ENCODE peak calls at places on chromosomes 13 and 19, in seven cellular contexts. One of them, this sample, is unnamed.

GRCh38 chr13:50126378-50127016 is 111.3 kb downstream of the KCNRG start:
- DNase-seq in iPS DF 19.7: no peak
- DNase-seq in fibroblast of mammary gland: peak
- DNase-seq in aorta: no peak
- DNase-seq in activated naive CD4-positive, alpha-beta T cell treated with anti-CD3 and anti-CD28 coated beads, Interleukin-2, amount 50 U/mL, for 72 hours: no peak
- DNase-seq in RWPE1: no peak
- DNase-seq in cardiac muscle cell: peak
- DNase-seq in this sample: no peak

GRCh38 chr19:42356686-42357085 is 31.3 kb downstream of the MEGF8 start:
- DNase-seq in iPS DF 19.7: no peak
- DNase-seq in fibroblast of mammary gland: no peak
- DNase-seq in aorta: no peak
- DNase-seq in activated naive CD4-positive, alpha-beta T cell treated with anti-CD3 and anti-CD28 coated beads, Interleukin-2, amount 50 U/mL, for 72 hours: no peak
- DNase-seq in RWPE1: no peak
- DNase-seq in cardiac muscle cell: no peak
- DNase-seq in this sample: no peak

GRCh38 chr13:50677687-50678463 is 165.6 kb downstream of the DLEU7 start:
- DNase-seq in iPS DF 19.7: no peak
- DNase-seq in fibroblast of mammary gland: peak
- DNase-seq in aorta: no peak
- DNase-seq in activated naive CD4-positive, alpha-beta T cell treated with anti-CD3 and anti-CD28 coated beads, Interleukin-2, amount 50 U/mL, for 72 hours: no peak
- DNase-seq in RWPE1: no peak
- DNase-seq in cardiac muscle cell: no peak
- DNase-seq in this sample: no peak

GRCh38 chr13:110138009-110138699 is 168.8 kb downstream of the COL4A1 start:
- DNase-seq in iPS DF 19.7: no peak
- DNase-seq in fibroblast of mammary gland: peak
- DNase-seq in aorta: peak
- DNase-seq in activated naive CD4-positive, alpha-beta T cell treated with anti-CD3 and anti-CD28 coated beads, Interleukin-2, amount 50 U/mL, for 72 hours: peak
- DNase-seq in RWPE1: peak
- DNase-seq in cardiac muscle cell: peak
- DNase-seq in this sample: peak

GRCh38 chr19:47573076-47574026 is at the start of gene ZNF541:
- DNase-seq in iPS DF 19.7: no peak
- DNase-seq in fibroblast of mammary gland: peak
- DNase-seq in aorta: peak
- DNase-seq in activated naive CD4-positive, alpha-beta T cell treated with anti-CD3 and anti-CD28 coated beads, Interleukin-2, amount 50 U/mL, for 72 hours: peak
- DNase-seq in RWPE1: peak
- DNase-seq in cardiac muscle cell: no peak
- DNase-seq in this sample: peak

GRCh38 chr13:73060251-73061160 is 1.7 kb downstream of the KLF5 start:
- DNase-seq in iPS DF 19.7: no peak
- DNase-seq in fibroblast of mammary gland: peak
- DNase-seq in aorta: peak
- DNase-seq in activated naive CD4-positive, alpha-beta T cell treated with anti-CD3 and anti-CD28 coated beads, Interleukin-2, amount 50 U/mL, for 72 hours: no peak
- DNase-seq in RWPE1: peak
- DNase-seq in cardiac muscle cell: no peak
- DNase-seq in this sample: peak

GRCh38 chr19:48495391-48495790 is 16.2 kb downstream of the LMTK3 start:
- DNase-seq in iPS DF 19.7: no peak
- DNase-seq in fibroblast of mammary gland: no peak
- DNase-seq in aorta: no peak
- DNase-seq in activated naive CD4-positive, alpha-beta T cell treated with anti-CD3 and anti-CD28 coated beads, Interleukin-2, amount 50 U/mL, for 72 hours: no peak
- DNase-seq in RWPE1: no peak
- DNase-seq in cardiac muscle cell: no peak
- DNase-seq in this sample: no peak

GRCh38 chr19:13788991-13789390 is 6.3 kb upstream of the ZSWIM4 start:
- DNase-seq in iPS DF 19.7: no peak
- DNase-seq in fibroblast of mammary gland: peak
- DNase-seq in aorta: peak
- DNase-seq in activated naive CD4-positive, alpha-beta T cell treated with anti-CD3 and anti-CD28 coated beads, Interleukin-2, amount 50 U/mL, for 72 hours: no peak
- DNase-seq in RWPE1: no peak
- DNase-seq in cardiac muscle cell: no peak
- DNase-seq in this sample: no peak

GRCh38 chr13:112777637-112778406 is 88.0 kb downstream of the ATP11A start:
- DNase-seq in iPS DF 19.7: no peak
- DNase-seq in fibroblast of mammary gland: no peak
- DNase-seq in aorta: no peak
- DNase-seq in activated naive CD4-positive, alpha-beta T cell treated with anti-CD3 and anti-CD28 coated beads, Interleukin-2, amount 50 U/mL, for 72 hours: peak
- DNase-seq in RWPE1: no peak
- DNase-seq in cardiac muscle cell: no peak
- DNase-seq in this sample: no peak

GRCh38 chr13:59790626-59791025 is 373.1 kb downstream of the DIAPH3 start:
- DNase-seq in iPS DF 19.7: no peak
- DNase-seq in fibroblast of mammary gland: peak
- DNase-seq in aorta: no peak
- DNase-seq in activated naive CD4-positive, alpha-beta T cell treated with anti-CD3 and anti-CD28 coated beads, Interleukin-2, amount 50 U/mL, for 72 hours: no peak
- DNase-seq in RWPE1: no peak
- DNase-seq in cardiac muscle cell: no peak
- DNase-seq in this sample: no peak

GRCh38 chr13:112330066-112330465 is 46.1 kb upstream of the SPACA7 start:
- DNase-seq in iPS DF 19.7: no peak
- DNase-seq in fibroblast of mammary gland: no peak
- DNase-seq in aorta: no peak
- DNase-seq in activated naive CD4-positive, alpha-beta T cell treated with anti-CD3 and anti-CD28 coated beads, Interleukin-2, amount 50 U/mL, for 72 hours: no peak
- DNase-seq in RWPE1: no peak
- DNase-seq in cardiac muscle cell: no peak
- DNase-seq in this sample: no peak

GRCh38 chr19:45972081-45972943 is 1.4 kb downstream of the NOVA2 start:
- DNase-seq in iPS DF 19.7: no peak
- DNase-seq in fibroblast of mammary gland: no peak
- DNase-seq in aorta: no peak
- DNase-seq in activated naive CD4-positive, alpha-beta T cell treated with anti-CD3 and anti-CD28 coated beads, Interleukin-2, amount 50 U/mL, for 72 hours: no peak
- DNase-seq in RWPE1: no peak
- DNase-seq in cardiac muscle cell: no peak
- DNase-seq in this sample: no peak

GRCh38 chr13:37429976-37430375 is 168.6 kb downstream of the POSTN start:
- DNase-seq in iPS DF 19.7: no peak
- DNase-seq in fibroblast of mammary gland: peak
- DNase-seq in aorta: no peak
- DNase-seq in activated naive CD4-positive, alpha-beta T cell treated with anti-CD3 and anti-CD28 coated beads, Interleukin-2, amount 50 U/mL, for 72 hours: no peak
- DNase-seq in RWPE1: no peak
- DNase-seq in cardiac muscle cell: no peak
- DNase-seq in this sample: no peak

GRCh38 chr13:34748078-34748477 is 194.0 kb upstream of the NBEA start:
- DNase-seq in iPS DF 19.7: no peak
- DNase-seq in fibroblast of mammary gland: peak
- DNase-seq in aorta: no peak
- DNase-seq in activated naive CD4-positive, alpha-beta T cell treated with anti-CD3 and anti-CD28 coated beads, Interleukin-2, amount 50 U/mL, for 72 hours: no peak
- DNase-seq in RWPE1: no peak
- DNase-seq in cardiac muscle cell: no peak
- DNase-seq in this sample: peak

GRCh38 chr19:15544283-15544682 is 36.0 kb downstream of the CYP4F22 start:
- DNase-seq in iPS DF 19.7: no peak
- DNase-seq in fibroblast of mammary gland: no peak
- DNase-seq in aorta: no peak
- DNase-seq in activated naive CD4-positive, alpha-beta T cell treated with anti-CD3 and anti-CD28 coated beads, Interleukin-2, amount 50 U/mL, for 72 hours: no peak
- DNase-seq in RWPE1: no peak
- DNase-seq in cardiac muscle cell: no peak
- DNase-seq in this sample: no peak

GRCh38 chr13:88000239-88000638 is 329.1 kb downstream of the SLITRK5 start:
- DNase-seq in iPS DF 19.7: no peak
- DNase-seq in fibroblast of mammary gland: peak
- DNase-seq in aorta: no peak
- DNase-seq in activated naive CD4-positive, alpha-beta T cell treated with anti-CD3 and anti-CD28 coated beads, Interleukin-2, amount 50 U/mL, for 72 hours: no peak
- DNase-seq in RWPE1: no peak
- DNase-seq in cardiac muscle cell: no peak
- DNase-seq in this sample: no peak

GRCh38 chr19:41697198-41697855 is 9.3 kb upstream of the CEACAM7 start:
- DNase-seq in iPS DF 19.7: no peak
- DNase-seq in fibroblast of mammary gland: no peak
- DNase-seq in aorta: no peak
- DNase-seq in activated naive CD4-positive, alpha-beta T cell treated with anti-CD3 and anti-CD28 coated beads, Interleukin-2, amount 50 U/mL, for 72 hours: peak
- DNase-seq in RWPE1: no peak
- DNase-seq in cardiac muscle cell: no peak
- DNase-seq in this sample: no peak

GRCh38 chr13:75687145-75687763 is 51.1 kb downstream of the LMO7 start:
- DNase-seq in iPS DF 19.7: no peak
- DNase-seq in fibroblast of mammary gland: peak
- DNase-seq in aorta: no peak
- DNase-seq in activated naive CD4-positive, alpha-beta T cell treated with anti-CD3 and anti-CD28 coated beads, Interleukin-2, amount 50 U/mL, for 72 hours: no peak
- DNase-seq in RWPE1: no peak
- DNase-seq in cardiac muscle cell: peak
- DNase-seq in this sample: no peak

GRCh38 chr13:22081430-22081829 is 410.6 kb downstream of the FGF9 start:
- DNase-seq in iPS DF 19.7: no peak
- DNase-seq in fibroblast of mammary gland: no peak
- DNase-seq in aorta: no peak
- DNase-seq in activated naive CD4-positive, alpha-beta T cell treated with anti-CD3 and anti-CD28 coated beads, Interleukin-2, amount 50 U/mL, for 72 hours: no peak
- DNase-seq in RWPE1: no peak
- DNase-seq in cardiac muscle cell: no peak
- DNase-seq in this sample: no peak

GRCh38 chr19:9945319-9945966 is 9.1 kb upstream of the OLFM2 start:
- DNase-seq in iPS DF 19.7: no peak
- DNase-seq in fibroblast of mammary gland: peak
- DNase-seq in aorta: peak
- DNase-seq in activated naive CD4-positive, alpha-beta T cell treated with anti-CD3 and anti-CD28 coated beads, Interleukin-2, amount 50 U/mL, for 72 hours: no peak
- DNase-seq in RWPE1: peak
- DNase-seq in cardiac muscle cell: no peak
- DNase-seq in this sample: peak

GRCh38 chr13:49858183-49858856 is 65.8 kb upstream of the KPNA3 start:
- DNase-seq in iPS DF 19.7: no peak
- DNase-seq in fibroblast of mammary gland: peak
- DNase-seq in aorta: no peak
- DNase-seq in activated naive CD4-positive, alpha-beta T cell treated with anti-CD3 and anti-CD28 coated beads, Interleukin-2, amount 50 U/mL, for 72 hours: no peak
- DNase-seq in RWPE1: peak
- DNase-seq in cardiac muscle cell: no peak
- DNase-seq in this sample: no peak

GRCh38 chr13:113220141-113220598 is 10.8 kb downstream of the CUL4A start:
- DNase-seq in iPS DF 19.7: no peak
- DNase-seq in fibroblast of mammary gland: no peak
- DNase-seq in aorta: no peak
- DNase-seq in activated naive CD4-positive, alpha-beta T cell treated with anti-CD3 and anti-CD28 coated beads, Interleukin-2, amount 50 U/mL, for 72 hours: no peak
- DNase-seq in RWPE1: no peak
- DNase-seq in cardiac muscle cell: no peak
- DNase-seq in this sample: no peak

GRCh38 chr19:33734913-33735312 is 61.8 kb upstream of the KCTD15 start:
- DNase-seq in iPS DF 19.7: no peak
- DNase-seq in fibroblast of mammary gland: no peak
- DNase-seq in aorta: no peak
- DNase-seq in activated naive CD4-positive, alpha-beta T cell treated with anti-CD3 and anti-CD28 coated beads, Interleukin-2, amount 50 U/mL, for 72 hours: no peak
- DNase-seq in RWPE1: no peak
- DNase-seq in cardiac muscle cell: no peak
- DNase-seq in this sample: no peak

GRCh38 chr13:61779456-61779855 is 363.8 kb upstream of the PCDH20 start:
- DNase-seq in iPS DF 19.7: no peak
- DNase-seq in fibroblast of mammary gland: no peak
- DNase-seq in aorta: no peak
- DNase-seq in activated naive CD4-positive, alpha-beta T cell treated with anti-CD3 and anti-CD28 coated beads, Interleukin-2, amount 50 U/mL, for 72 hours: no peak
- DNase-seq in RWPE1: no peak
- DNase-seq in cardiac muscle cell: no peak
- DNase-seq in this sample: no peak

GRCh38 chr13:41144576-41144975 is 12.0 kb upstream of the KBTBD6 start:
- DNase-seq in iPS DF 19.7: no peak
- DNase-seq in fibroblast of mammary gland: no peak
- DNase-seq in aorta: no peak
- DNase-seq in activated naive CD4-positive, alpha-beta T cell treated with anti-CD3 and anti-CD28 coated beads, Interleukin-2, amount 50 U/mL, for 72 hours: no peak
- DNase-seq in RWPE1: no peak
- DNase-seq in cardiac muscle cell: no peak
- DNase-seq in this sample: no peak

GRCh38 chr19:2207991-2208860 is 27.9 kb downstream of the PLEKHJ1 start:
- DNase-seq in iPS DF 19.7: no peak
- DNase-seq in fibroblast of mammary gland: peak
- DNase-seq in aorta: no peak
- DNase-seq in activated naive CD4-positive, alpha-beta T cell treated with anti-CD3 and anti-CD28 coated beads, Interleukin-2, amount 50 U/mL, for 72 hours: no peak
- DNase-seq in RWPE1: no peak
- DNase-seq in cardiac muscle cell: peak
- DNase-seq in this sample: no peak

GRCh38 chr13:100442095-100442832 is 146.3 kb downstream of the GGACT start:
- DNase-seq in iPS DF 19.7: no peak
- DNase-seq in fibroblast of mammary gland: no peak
- DNase-seq in aorta: no peak
- DNase-seq in activated naive CD4-positive, alpha-beta T cell treated with anti-CD3 and anti-CD28 coated beads, Interleukin-2, amount 50 U/mL, for 72 hours: no peak
- DNase-seq in RWPE1: no peak
- DNase-seq in cardiac muscle cell: no peak
- DNase-seq in this sample: no peak

GRCh38 chr19:41705393-41706174 is 2.8 kb upstream of the CEACAM5 start:
- DNase-seq in iPS DF 19.7: no peak
- DNase-seq in fibroblast of mammary gland: peak
- DNase-seq in aorta: no peak
- DNase-seq in activated naive CD4-positive, alpha-beta T cell treated with anti-CD3 and anti-CD28 coated beads, Interleukin-2, amount 50 U/mL, for 72 hours: no peak
- DNase-seq in RWPE1: peak
- DNase-seq in cardiac muscle cell: no peak
- DNase-seq in this sample: no peak

GRCh38 chr19:19053508-19054314 is 10.1 kb upstream of the SLC25A42 start:
- DNase-seq in iPS DF 19.7: no peak
- DNase-seq in fibroblast of mammary gland: peak
- DNase-seq in aorta: peak
- DNase-seq in activated naive CD4-positive, alpha-beta T cell treated with anti-CD3 and anti-CD28 coated beads, Interleukin-2, amount 50 U/mL, for 72 hours: no peak
- DNase-seq in RWPE1: no peak
- DNase-seq in cardiac muscle cell: peak
- DNase-seq in this sample: peak

GRCh38 chr13:91078093-91078679 is 269.3 kb upstream of the MIR17HG start:
- DNase-seq in iPS DF 19.7: no peak
- DNase-seq in fibroblast of mammary gland: no peak
- DNase-seq in aorta: no peak
- DNase-seq in activated naive CD4-positive, alpha-beta T cell treated with anti-CD3 and anti-CD28 coated beads, Interleukin-2, amount 50 U/mL, for 72 hours: no peak
- DNase-seq in RWPE1: no peak
- DNase-seq in cardiac muscle cell: peak
- DNase-seq in this sample: no peak

GRCh38 chr19:58328999-58329398 is 2.2 kb downstream of the ZSCAN22 start:
- DNase-seq in iPS DF 19.7: no peak
- DNase-seq in fibroblast of mammary gland: no peak
- DNase-seq in aorta: no peak
- DNase-seq in activated naive CD4-positive, alpha-beta T cell treated with anti-CD3 and anti-CD28 coated beads, Interleukin-2, amount 50 U/mL, for 72 hours: no peak
- DNase-seq in RWPE1: no peak
- DNase-seq in cardiac muscle cell: peak
- DNase-seq in this sample: no peak

GRCh38 chr13:32309812-32310706 is 5.1 kb downstream of the ZAR1L start:
- DNase-seq in iPS DF 19.7: no peak
- DNase-seq in fibroblast of mammary gland: peak
- DNase-seq in aorta: no peak
- DNase-seq in activated naive CD4-positive, alpha-beta T cell treated with anti-CD3 and anti-CD28 coated beads, Interleukin-2, amount 50 U/mL, for 72 hours: no peak
- DNase-seq in RWPE1: peak
- DNase-seq in cardiac muscle cell: peak
- DNase-seq in this sample: peak

GRCh38 chr19:55581145-55581827 is 638 bp upstream of the ZNF579 start:
- DNase-seq in iPS DF 19.7: no peak
- DNase-seq in fibroblast of mammary gland: no peak
- DNase-seq in aorta: no peak
- DNase-seq in activated naive CD4-positive, alpha-beta T cell treated with anti-CD3 and anti-CD28 coated beads, Interleukin-2, amount 50 U/mL, for 72 hours: no peak
- DNase-seq in RWPE1: no peak
- DNase-seq in cardiac muscle cell: no peak
- DNase-seq in this sample: no peak

GRCh38 chr13:41780736-41781708 is 179.9 kb downstream of the VWA8 start:
- DNase-seq in iPS DF 19.7: no peak
- DNase-seq in fibroblast of mammary gland: peak
- DNase-seq in aorta: no peak
- DNase-seq in activated naive CD4-positive, alpha-beta T cell treated with anti-CD3 and anti-CD28 coated beads, Interleukin-2, amount 50 U/mL, for 72 hours: no peak
- DNase-seq in RWPE1: no peak
- DNase-seq in cardiac muscle cell: no peak
- DNase-seq in this sample: no peak

GRCh38 chr13:102777716-102778115 is 4.1 kb upstream of the TEX30 start:
- DNase-seq in iPS DF 19.7: no peak
- DNase-seq in fibroblast of mammary gland: no peak
- DNase-seq in aorta: no peak
- DNase-seq in activated naive CD4-positive, alpha-beta T cell treated with anti-CD3 and anti-CD28 coated beads, Interleukin-2, amount 50 U/mL, for 72 hours: no peak
- DNase-seq in RWPE1: no peak
- DNase-seq in cardiac muscle cell: no peak
- DNase-seq in this sample: no peak

GRCh38 chr19:37227996-37228395 is 10.0 kb downstream of the ZNF383 start:
- DNase-seq in iPS DF 19.7: peak
- DNase-seq in fibroblast of mammary gland: peak
- DNase-seq in aorta: no peak
- DNase-seq in activated naive CD4-positive, alpha-beta T cell treated with anti-CD3 and anti-CD28 coated beads, Interleukin-2, amount 50 U/mL, for 72 hours: no peak
- DNase-seq in RWPE1: no peak
- DNase-seq in cardiac muscle cell: peak
- DNase-seq in this sample: no peak

This sample was measured in uterus.